ENCODE peak calls at places on chromosomes 3 and 15, in eight cellular contexts. Q is C1 segment of cervical spinal cord; L is K562; A is fibroblast of pulmonary artery; E is NCI-H1417 treated with DMSO at 0.1 percent for 48 hours; J is activated T-cell treated with anti-CD3 and anti-CD28 coated beads, Interleukin-2, amount 50 U/mL, for 72 hours; N is endothelial cell; O is naive thymus-derived CD4-positive, alpha-beta T cell. B is an unnamed sample.

GRCh38 chr3:42652611-42653302 is 740 bp upstream of the ZBTB47 start:
- DNase-seq in Q (no peak), L (peak; percentile 79), A (peak; percentile 73), E (no peak), J (no peak), N (no peak), O (no peak), B (peak; percentile 88)

GRCh38 chr3:53342353-53342752 is 5.0 kb downstream of the DCP1A start:
- DNase-seq in Q (no peak), L (no peak), A (peak; percentile 64), E (no peak), J (no peak), N (no peak), O (no peak), B (no peak)

GRCh38 chr15:100725121-100726069 is 123.0 kb downstream of the ASB7 start:
- DNase-seq in Q (no peak), L (no peak), A (peak; percentile 89), E (no peak), J (no peak), N (no peak), O (no peak), B (no peak)

GRCh38 chr3:38755130-38755529 is 60.9 kb downstream of the SCN10A start:
- DNase-seq in Q (no peak), L (no peak), A (peak; percentile 18), E (no peak), J (no peak), N (peak; percentile 43), O (no peak), B (no peak)

GRCh38 chr3:35651888-35652287 is 12.6 kb downstream of the ARPP21 start:
- DNase-seq in Q (no peak), L (no peak), A (peak; percentile 32), E (no peak), J (no peak), N (no peak), O (no peak), B (no peak)

GRCh38 chr3:119664370-119664769 is 4.0 kb upstream of the POPDC2 start:
- DNase-seq in Q (no peak), L (no peak), A (peak; percentile 29), E (no peak), J (no peak), N (no peak), O (no peak), B (no peak)

GRCh38 chr3:26118165-26118564 is 328.3 kb downstream of the OXSM start:
- DNase-seq in Q (no peak), L (no peak), A (no peak), E (no peak), J (no peak), N (no peak), O (no peak), B (no peak)

GRCh38 chr3:18751514-18751913 is 326.4 kb upstream of the SATB1 start:
- DNase-seq in Q (no peak), L (no peak), A (no peak), E (no peak), J (no peak), N (no peak), O (no peak), B (no peak)

GRCh38 chr3:129501630-129502029 is 26.8 kb upstream of the RHO start:
- DNase-seq in Q (no peak), L (no peak), A (no peak), E (no peak), J (no peak), N (no peak), O (no peak), B (no peak)

GRCh38 chr15:62486041-62486440 is 321.0 kb upstream of the C2CD4B start:
- DNase-seq in Q (no peak), L (no peak), A (no peak), E (no peak), J (no peak), N (no peak), O (no peak), B (no peak)

GRCh38 chr3:142424754-142425153 is 23.1 kb downstream of the XRN1 start:
- DNase-seq in Q (no peak), L (no peak), A (no peak), E (no peak), J (no peak), N (no peak), O (no peak), B (no peak)

GRCh38 chr3:189727898-189728297 is 96.7 kb downstream of the TP63 start:
- DNase-seq in Q (no peak), L (no peak), A (peak; percentile 51), E (no peak), J (no peak), N (no peak), O (no peak), B (no peak)

GRCh38 chr3:38186781-38187180 is 21.4 kb downstream of the OXSR1 start:
- DNase-seq in Q (no peak), L (no peak), A (no peak), E (no peak), J (no peak), N (no peak), O (no peak), B (no peak)

GRCh38 chr15:49265911-49266310 is 95.9 kb downstream of the GALK2 start:
- DNase-seq in Q (no peak), L (no peak), A (no peak), E (no peak), J (no peak), N (no peak), O (no peak), B (no peak)

GRCh38 chr15:70882361-70882760 is 9.9 kb downstream of the THAP10 start:
- DNase-seq in Q (no peak), L (no peak), A (no peak), E (no peak), J (no peak), N (no peak), O (no peak), B (no peak)

GRCh38 chr3:14440531-14441239 is 38.3 kb downstream of the SLC6A6 start:
- DNase-seq in Q (no peak), L (no peak), A (peak; percentile 45), E (no peak), J (no peak), N (peak; percentile 62), O (no peak), B (peak; percentile 48)

GRCh38 chr3:149339931-149340309 is 6.5 kb upstream of the TM4SF18 start:
- DNase-seq in Q (no peak), L (no peak), A (peak; percentile 98), E (no peak), J (no peak), N (peak; percentile 79), O (no peak), B (peak; percentile 26)